ENCODE peak calls at places on chromosomes 12 and 14, in ten cellular contexts. B is AG09319; N is GM12878; R is Daoy; E is neural progenitor cell; V is GOT3; D is HFF-Myc; O is CD8-positive, alpha-beta T cell; F is AG10803; X is transverse colon. I is an unnamed sample.
A peak's percentile ranks its signal among the peaks of the same experiment; 100 is the strongest.

GRCh38 chr12:95463019-95463418 is 10.9 kb upstream of the METAP2 start:
- DNase-seq in X (no peak), B (no peak), O (no peak), E (no peak), D (no peak), N (no peak), R (no peak), F (no peak), V (no peak), I (no peak)

GRCh38 chr12:24014240-24014639 is 64.8 kb upstream of the SOX5 start:
- DNase-seq in O (no peak), V (no peak), X (no peak), E (peak; percentile 60), D (no peak), F (no peak), B (no peak), R (no peak), N (no peak), I (no peak)

GRCh38 chr12:25694072-25694471 is 141.0 kb upstream of the LMNTD1 start:
- DNase-seq in F (peak; percentile 74), V (no peak), B (peak; percentile 66), N (no peak), R (peak; percentile 82), O (no peak), E (no peak), D (peak; percentile 81), X (no peak), I (no peak)

GRCh38 chr12:130838951-130839769 is at the start of gene STX2:
- DNase-seq in E (peak; percentile 93), F (peak; percentile 74), O (peak; percentile 91), X (peak; percentile 89), R (peak; percentile 90), B (peak; percentile 36), N (peak; percentile 30), D (peak; percentile 55), V (peak; percentile 70), I (peak; percentile 92)

GRCh38 chr14:54646576-54647130 is 79.7 kb downstream of the SAMD4A start:
- DNase-seq in F (peak; percentile 68), V (no peak), O (no peak), R (no peak), X (no peak), B (no peak), D (no peak), N (no peak), E (no peak), I (no peak)

GRCh38 chr14:56490379-56490778 is 89.2 kb upstream of the TMEM260 start:
- DNase-seq in R (no peak), V (no peak), X (no peak), O (no peak), N (no peak), E (peak; percentile 71), D (no peak), F (peak; percentile 39), B (peak; percentile 7), I (no peak)

GRCh38 chr12:52372216-52373154 is 5.2 kb upstream of the KRT85 start:
- DNase-seq in V (peak; percentile 77), E (peak; percentile 89), N (no peak), F (peak; percentile 91), B (peak; percentile 82), O (peak; percentile 60), X (peak; percentile 82), R (peak; percentile 85), D (peak; percentile 47), I (peak; percentile 87)

GRCh38 chr12:102642199-102642598 is 161.8 kb upstream of the IGF1 start:
- DNase-seq in X (no peak), R (peak; percentile 14), D (no peak), O (no peak), V (no peak), B (no peak), N (no peak), E (no peak), F (peak; percentile 68), I (no peak)

GRCh38 chr12:79296128-79296527 is 394.6 kb downstream of the PAWR start:
- DNase-seq in B (no peak), R (no peak), N (no peak), F (no peak), D (no peak), V (no peak), O (no peak), X (no peak), E (no peak), I (no peak)

GRCh38 chr12:125836647-125837046 is 771.4 kb downstream of the AACS start:
- DNase-seq in X (no peak), F (no peak), O (no peak), V (no peak), D (no peak), E (no peak), B (no peak), N (no peak), R (no peak), I (no peak)

GRCh38 chr12:26803552-26803951 is 29.4 kb downstream of the ITPR2 start:
- DNase-seq in E (no peak), X (no peak), V (no peak), O (no peak), N (no peak), B (no peak), F (peak; percentile 83), R (peak; percentile 41), D (no peak), I (no peak)

GRCh38 chr14:99252940-99253868 is 18.8 kb downstream of the BCL11B start:
- DNase-seq in F (no peak), E (no peak), B (no peak), O (peak; percentile 78), V (no peak), X (no peak), D (no peak), R (peak; percentile 71), N (no peak), I (no peak)

GRCh38 chr14:24895243-24895583 is 154.7 kb downstream of the STXBP6 start:
- DNase-seq in X (no peak), E (peak; percentile 29), N (no peak), R (no peak), V (no peak), B (no peak), O (no peak), F (peak; percentile 86), D (no peak), I (no peak)

GRCh38 chr14:97185186-97185585 is 388.0 kb downstream of the VRK1 start:
- DNase-seq in B (no peak), X (no peak), R (peak; percentile 41), D (no peak), F (peak; percentile 7), O (peak; percentile 21), V (no peak), E (peak; percentile 48), N (no peak), I (no peak)

GRCh38 chr12:29726321-29726692 is 57.4 kb downstream of the TMTC1 start:
- DNase-seq in O (no peak), E (no peak), X (no peak), D (no peak), R (peak; percentile 32), N (no peak), V (no peak), B (no peak), F (no peak), I (no peak)

GRCh38 chr12:124828264-124829007 is 35.2 kb downstream of the SCARB1 start:
- DNase-seq in O (no peak), R (peak; percentile 28), F (peak; percentile 51), V (no peak), E (no peak), N (no peak), B (no peak), D (no peak), X (peak; percentile 75), I (no peak)

GRCh38 chr12:31506907-31507306 is 84.0 kb downstream of the DENND5B start:
- DNase-seq in F (peak; percentile 53), D (no peak), X (no peak), N (no peak), B (no peak), O (no peak), V (no peak), E (peak; percentile 23), R (peak; percentile 50), I (no peak)

GRCh38 chr12:122951979-122952892 is 14.0 kb downstream of the ABCB9 start:
- DNase-seq in X (peak; percentile 85), E (peak; percentile 84), R (peak; percentile 82), V (peak; percentile 5), D (no peak), N (no peak), B (no peak), F (peak; percentile 65), O (peak; percentile 76), I (no peak)

GRCh38 chr12:89333564-89334252 is 18.6 kb downstream of the DUSP6 start:
- DNase-seq in V (no peak), B (no peak), N (no peak), X (peak; percentile 49), D (no peak), E (peak; percentile 43), R (peak; percentile 50), F (no peak), O (no peak), I (no peak)

GRCh38 chr12:41339784-41340183 is 151.7 kb downstream of the PDZRN4 start:
- DNase-seq in B (no peak), E (no peak), R (no peak), O (no peak), N (no peak), D (no peak), X (no peak), F (no peak), V (no peak), I (no peak)

GRCh38 chr14:75842624-75843023 is 139.2 kb downstream of the TGFB3 start:
- DNase-seq in X (no peak), E (no peak), F (no peak), O (no peak), D (no peak), B (no peak), V (no peak), R (no peak), N (no peak), I (no peak)

GRCh38 chr14:99242238-99242637 is 29.8 kb downstream of the BCL11B start:
- DNase-seq in X (no peak), N (no peak), V (no peak), E (no peak), F (no peak), D (no peak), R (no peak), O (peak; percentile 11), B (no peak), I (no peak)

GRCh38 chr14:68568907-68569545 is 223.8 kb downstream of the ZFP36L1 start:
- DNase-seq in E (peak; percentile 86), F (no peak), V (no peak), R (no peak), O (no peak), X (no peak), N (no peak), B (no peak), D (no peak), I (no peak)

GRCh38 chr12:31959051-31959700 is at the start of gene RESF1:
- DNase-seq in R (peak; percentile 92), E (peak; percentile 95), V (peak; percentile 50), B (peak; percentile 44), N (peak; percentile 57), O (peak; percentile 87), D (peak; percentile 51), X (peak; percentile 93), F (peak; percentile 80), I (peak; percentile 93)

GRCh38 chr12:130925616-130926015 is 28.1 kb upstream of the ADGRD1 start:
- DNase-seq in D (no peak), E (no peak), N (no peak), V (no peak), X (no peak), R (no peak), B (no peak), O (no peak), F (peak; percentile 27), I (no peak)

GRCh38 chr12:91613223-91613779 is 430.7 kb upstream of the DCN start:
- DNase-seq in B (no peak), N (no peak), F (no peak), O (no peak), E (no peak), X (no peak), D (no peak), R (no peak), V (no peak), I (no peak)

GRCh38 chr12:104964167-104964566 is 6.1 kb upstream of the SLC41A2 start:
- DNase-seq in E (no peak), O (no peak), X (no peak), R (no peak), F (no peak), N (no peak), V (no peak), B (no peak), D (no peak), I (no peak)

GRCh38 chr12:105970885-105971284 is 167.9 kb downstream of the NUAK1 start:
- DNase-seq in R (no peak), N (no peak), V (no peak), D (no peak), O (no peak), B (no peak), F (no peak), E (no peak), X (no peak), I (no peak)